ENCODE peak calls at places on chromosomes 6 and 20, in four cellular contexts. N, T, K and Z are unnamed samples.

GRCh38 chr20:17295151-17295726 is 68.4 kb downstream of the PCSK2 start:
- DNase-seq in N (no peak), T (no peak), K (no peak), Z (no peak)

GRCh38 chr20:51930775-51931174 is 128.5 kb upstream of the SALL4 start:
- DNase-seq in N (peak; percentile 75), T (no peak), K (peak; percentile 23), Z (no peak)

GRCh38 chr6:12148841-12149240 is 136.7 kb downstream of the HIVEP1 start:
- DNase-seq in N (no peak), T (no peak), K (no peak), Z (no peak)

GRCh38 chr20:33697129-33697528 is 10.9 kb upstream of the E2F1 start:
- DNase-seq in N (no peak), T (peak; percentile 33), K (no peak), Z (no peak)

GRCh38 chr20:10448270-10449156 is 13.4 kb downstream of the SLX4IP start:
- DNase-seq in N (no peak), T (no peak), K (no peak), Z (no peak)

GRCh38 chr6:157787080-157787479 is 36.0 kb upstream of the SNX9 start:
- DNase-seq in N (no peak), T (no peak), K (no peak), Z (no peak)

GRCh38 chr6:142015011-142015410 is 117.7 kb upstream of the GJE1 start:
- DNase-seq in N (peak; percentile 7), T (no peak), K (no peak), Z (no peak)

GRCh38 chr20:63755933-63756647 is 16.5 kb downstream of the SLC2A4RG start:
- DNase-seq in N (no peak), T (no peak), K (no peak), Z (no peak)

GRCh38 chr6:31239854-31240253 is 32.0 kb downstream of the HLA-C start:
- DNase-seq in N (peak; percentile 22), T (no peak), K (no peak), Z (no peak)

GRCh38 chr6:53956068-53956711 is 155.1 kb upstream of the MLIP start:
- DNase-seq in N (peak; percentile 89), T (peak; percentile 74), K (peak; percentile 68), Z (peak; percentile 44)